ENCODE peak calls at places on chromosomes 13 and 19, in seven cellular contexts. B, U, R, H, A, P and V are unnamed samples.

GRCh38 chr13:52012512-52012836 is 276 bp downstream of the ALG11 start:
- DNase-seq in B (no peak), U (no peak), R (no peak), H (no peak), A (no peak), P (no peak), V (no peak)

GRCh38 chr13:89695343-89696257 is 1651.9 kb upstream of the MIR17HG start:
- DNase-seq in B (peak), U (no peak), R (no peak), H (no peak), A (peak), P (no peak), V (no peak)

GRCh38 chr13:72716776-72717175 is 10.7 kb downstream of the MZT1 start:
- DNase-seq in B (no peak), U (no peak), R (no peak), H (no peak), A (no peak), P (no peak), V (no peak)

GRCh38 chr19:4636151-4636717 is 3.1 kb upstream of the TNFAIP8L1 start:
- DNase-seq in B (no peak), U (no peak), R (peak), H (peak), A (peak), P (no peak), V (peak)

GRCh38 chr19:44303976-44304568 is 753 bp downstream of the ZNF235 start:
- DNase-seq in B (no peak), U (peak), R (no peak), H (no peak), A (peak), P (no peak), V (no peak)

GRCh38 chr13:27960362-27961226 is 8.5 kb downstream of the CDX2 start:
- DNase-seq in B (no peak), U (no peak), R (no peak), H (peak), A (no peak), P (no peak), V (no peak)

GRCh38 chr19:45767881-45768643 is 990 bp downstream of the SIX5 start:
- DNase-seq in B (no peak), U (no peak), R (peak), H (peak), A (no peak), P (peak), V (no peak)

GRCh38 chr13:46334008-46334407 is 53.0 kb downstream of the RUBCNL start:
- DNase-seq in B (no peak), U (no peak), R (no peak), H (no peak), A (no peak), P (no peak), V (no peak)

GRCh38 chr19:48627211-48627864 is 8.0 kb downstream of the SPHK2 start:
- DNase-seq in B (no peak), U (no peak), R (no peak), H (no peak), A (no peak), P (peak), V (no peak)

GRCh38 chr13:110285991-110286923 is 20.7 kb downstream of the COL4A1 start:
- DNase-seq in B (no peak), U (no peak), R (no peak), H (no peak), A (no peak), P (no peak), V (peak)

GRCh38 chr13:40615619-40616018 is 50.8 kb downstream of the FOXO1 start:
- DNase-seq in B (no peak), U (no peak), R (no peak), H (no peak), A (no peak), P (no peak), V (no peak)

GRCh38 chr19:55341191-55342043 is 1.7 kb downstream of the KMT5C start:
- DNase-seq in B (no peak), U (peak), R (peak), H (peak), A (no peak), P (peak), V (no peak)

GRCh38 chr19:6745965-6746364 is 6.5 kb downstream of the TRIP10 start:
- DNase-seq in B (no peak), U (no peak), R (no peak), H (no peak), A (no peak), P (no peak), V (no peak)

GRCh38 chr19:46927893-46928292 is 67.1 kb downstream of the ARHGAP35 start:
- DNase-seq in B (no peak), U (no peak), R (no peak), H (no peak), A (no peak), P (no peak), V (no peak)

GRCh38 chr13:39961036-39961435 is 305.6 kb downstream of the COG6 start:
- DNase-seq in B (no peak), U (no peak), R (no peak), H (no peak), A (no peak), P (no peak), V (no peak)

GRCh38 chr19:14977128-14977527 is 2.5 kb downstream of the SLC1A6 start:
- DNase-seq in B (no peak), U (no peak), R (no peak), H (no peak), A (no peak), P (no peak), V (no peak)

GRCh38 chr13:104586010-104586746 is 1520.0 kb upstream of the SLC10A2 start:
- DNase-seq in B (peak), U (peak), R (no peak), H (no peak), A (peak), P (no peak), V (no peak)

GRCh38 chr19:8585894-8586750 is 8.9 kb upstream of the MYO1F start:
- DNase-seq in B (no peak), U (no peak), R (no peak), H (no peak), A (no peak), P (no peak), V (no peak)

GRCh38 chr13:20995245-20995829 is 66.0 kb downstream of the LATS2 start:
- DNase-seq in B (no peak), U (no peak), R (no peak), H (no peak), A (no peak), P (no peak), V (no peak)

GRCh38 chr19:51511353-51511752 is 9.8 kb upstream of the SIGLEC12 start:
- DNase-seq in B (no peak), U (no peak), R (no peak), H (no peak), A (no peak), P (no peak), V (no peak)

GRCh38 chr19:10863107-10863700 is 8.1 kb upstream of the CARM1 start:
- DNase-seq in B (no peak), U (no peak), R (peak), H (peak), A (no peak), P (peak), V (peak)

GRCh38 chr13:110412132-110412912 is 105.2 kb downstream of the COL4A2 start:
- DNase-seq in B (peak), U (peak), R (peak), H (peak), A (peak), P (peak), V (peak)

GRCh38 chr19:49165111-49165750 is 7.6 kb downstream of the TRPM4 start:
- DNase-seq in B (no peak), U (no peak), R (no peak), H (no peak), A (no peak), P (peak), V (peak)

GRCh38 chr19:45601524-45602522 is at the start of gene GPR4:
- DNase-seq in B (no peak), U (no peak), R (no peak), H (no peak), A (no peak), P (no peak), V (no peak)

GRCh38 chr19:29841559-29842367 is 30.0 kb downstream of the CCNE1 start:
- DNase-seq in B (no peak), U (no peak), R (no peak), H (no peak), A (no peak), P (no peak), V (no peak)

GRCh38 chr19:54266133-54266532 is 9.1 kb upstream of the LILRB5 start:
- DNase-seq in B (peak), U (peak), R (peak), H (peak), A (peak), P (no peak), V (no peak)

GRCh38 chr19:30227661-30228112 is 144.5 kb upstream of the ZNF536 start:
- DNase-seq in B (no peak), U (no peak), R (no peak), H (peak), A (no peak), P (no peak), V (no peak)

GRCh38 chr19:14375055-14375581 is 6.1 kb upstream of the ADGRE5 start:
- DNase-seq in B (no peak), U (no peak), R (no peak), H (peak), A (no peak), P (no peak), V (peak)

GRCh38 chr19:50331187-50332013 is 2.2 kb upstream of the KCNC3 start:
- DNase-seq in B (no peak), U (no peak), R (no peak), H (no peak), A (no peak), P (no peak), V (no peak)